ENCODE peak calls at places on chromosomes 3 and 15, in eight cellular contexts. I, S, C, B, F, H, W and N are unnamed samples.

GRCh38 chr15:98580577-98580976 is 67.8 kb upstream of the IGF1R start:
- DNase-seq in I (no peak), B (no peak), F (no peak), W (no peak), H (no peak), C (no peak), S (no peak), N (no peak)

GRCh38 chr15:57485869-57486268 is 105.8 kb upstream of the MYZAP start:
- DNase-seq in W (peak), S (no peak), C (peak), H (no peak), B (no peak), I (peak), F (no peak), N (peak)

GRCh38 chr15:94033683-94034020 is 197.7 kb upstream of the MCTP2 start:
- DNase-seq in B (peak), W (no peak), I (no peak), H (no peak), C (no peak), F (no peak), S (no peak), N (no peak)

GRCh38 chr3:30970183-30970582 is 75.7 kb upstream of the GADL1 start:
- DNase-seq in I (no peak), H (no peak), C (peak), W (peak), F (no peak), S (peak), B (no peak), N (peak)

GRCh38 chr3:193589129-193589528 is 3.9 kb upstream of the OPA1 start:
- DNase-seq in I (no peak), W (no peak), C (no peak), H (no peak), S (no peak), F (no peak), B (no peak), N (no peak)

GRCh38 chr3:94862703-94863102 is 799.8 kb downstream of the NSUN3 start:
- DNase-seq in I (no peak), H (peak), F (peak), B (peak), S (peak), C (no peak), W (peak), N (peak)

GRCh38 chr3:192514081-192514753 is 213.1 kb downstream of the FGF12 start:
- DNase-seq in W (peak), F (no peak), H (no peak), C (no peak), I (no peak), S (no peak), B (peak), N (peak)

GRCh38 chr15:100901702-100902435 is 17.3 kb upstream of the LRRK1 start:
- DNase-seq in F (no peak), I (peak), B (no peak), W (no peak), C (no peak), S (no peak), H (no peak), N (no peak)

GRCh38 chr15:45441686-45442085 is 63.3 kb upstream of the GATM start:
- DNase-seq in W (no peak), H (no peak), S (no peak), C (no peak), I (no peak), F (no peak), B (peak), N (no peak)

GRCh38 chr3:146131616-146132410 is 29.2 kb downstream of the PLOD2 start:
- DNase-seq in C (peak), B (no peak), W (peak), S (no peak), F (no peak), H (no peak), I (no peak), N (peak)

GRCh38 chr3:196666001-196666867 is 26.7 kb downstream of the NRROS start:
- DNase-seq in W (peak), I (no peak), B (no peak), C (peak), H (no peak), S (no peak), F (peak), N (peak)

GRCh38 chr3:183800221-183800863 is 25.0 kb downstream of the MAP6D1 start:
- DNase-seq in F (no peak), W (no peak), H (no peak), I (no peak), B (peak), C (no peak), S (no peak), N (no peak)

GRCh38 chr3:151047636-151048035 is 37.8 kb upstream of the MED12L start:
- DNase-seq in B (no peak), H (no peak), W (peak), S (peak), F (no peak), C (no peak), I (no peak), N (peak)

GRCh38 chr3:18501679-18502343 is 76.7 kb upstream of the SATB1 start:
- DNase-seq in S (no peak), I (no peak), C (no peak), W (no peak), H (no peak), F (no peak), B (no peak), N (no peak)

GRCh38 chr3:18507333-18507732 is 82.2 kb upstream of the SATB1 start:
- DNase-seq in W (no peak), C (no peak), I (no peak), H (no peak), F (no peak), B (no peak), S (no peak), N (no peak)

GRCh38 chr3:18500322-18500721 is 75.2 kb upstream of the SATB1 start:
- DNase-seq in I (no peak), H (no peak), W (no peak), F (no peak), S (no peak), B (no peak), C (no peak), N (no peak)

GRCh38 chr3:18499256-18499655 is 74.1 kb upstream of the SATB1 start:
- DNase-seq in S (peak), I (no peak), B (no peak), F (no peak), C (no peak), W (no peak), H (no peak), N (no peak)

GRCh38 chr3:18505056-18505455 is 79.9 kb upstream of the SATB1 start:
- DNase-seq in H (no peak), B (no peak), I (no peak), F (no peak), W (no peak), C (no peak), S (no peak), N (no peak)
- TF ChIP-seq CTCF in H (no peak), B (no peak), I (no peak), F (no peak), W (no peak), C (no peak), S (no peak), N (no peak)

GRCh38 chr15:88337993-88338392 is 81.5 kb upstream of the NTRK3 start:
- DNase-seq in C (no peak), W (peak), F (no peak), B (no peak), I (no peak), H (no peak), S (no peak), N (no peak)
- TF ChIP-seq CTCF in C (peak), W (peak), F (peak), B (no peak), I (no peak), H (no peak), S (no peak), N (no peak)

GRCh38 chr3:48414376-48415250 is 15.3 kb downstream of the PLXNB1 start:
- DNase-seq in S (no peak), F (peak), C (no peak), I (no peak), B (no peak), H (no peak), W (no peak), N (no peak)

GRCh38 chr3:48416091-48416505 is 13.8 kb downstream of the PLXNB1 start:
- DNase-seq in W (no peak), F (no peak), B (no peak), I (no peak), C (no peak), H (no peak), S (no peak), N (no peak)

GRCh38 chr3:48413611-48414010 is 16.3 kb downstream of the PLXNB1 start:
- DNase-seq in C (no peak), F (peak), H (no peak), B (no peak), I (peak), S (no peak), W (no peak), N (no peak)

GRCh38 chr3:48416546-48416945 is 13.3 kb downstream of the PLXNB1 start:
- DNase-seq in S (no peak), W (no peak), H (no peak), I (no peak), F (no peak), B (no peak), C (no peak), N (no peak)

GRCh38 chr3:48415251-48415953 is 14.5 kb downstream of the PLXNB1 start:
- DNase-seq in I (no peak), B (no peak), S (no peak), H (no peak), F (no peak), C (no peak), W (no peak), N (no peak)
- TF ChIP-seq CTCF in I (no peak), B (no peak), S (peak), H (no peak), F (no peak), C (peak), W (no peak), N (no peak)

GRCh38 chr15:96201696-96202095 is 128.8 kb upstream of the NR2F2 start:
- DNase-seq in B (no peak), W (no peak), S (no peak), I (no peak), C (no peak), F (no peak), H (no peak), N (no peak)
- TF ChIP-seq CTCF in B (no peak), W (no peak), S (no peak), I (no peak), C (no peak), F (no peak), H (no peak), N (no peak)

GRCh38 chr3:159252274-159252673 is 450.4 kb downstream of the MFSD1 start:
- DNase-seq in S (no peak), F (no peak), B (no peak), C (peak), H (no peak), I (no peak), W (no peak), N (no peak)
- TF ChIP-seq CTCF in S (no peak), F (no peak), B (no peak), C (no peak), H (no peak), I (no peak), W (no peak), N (no peak)

DNA sequence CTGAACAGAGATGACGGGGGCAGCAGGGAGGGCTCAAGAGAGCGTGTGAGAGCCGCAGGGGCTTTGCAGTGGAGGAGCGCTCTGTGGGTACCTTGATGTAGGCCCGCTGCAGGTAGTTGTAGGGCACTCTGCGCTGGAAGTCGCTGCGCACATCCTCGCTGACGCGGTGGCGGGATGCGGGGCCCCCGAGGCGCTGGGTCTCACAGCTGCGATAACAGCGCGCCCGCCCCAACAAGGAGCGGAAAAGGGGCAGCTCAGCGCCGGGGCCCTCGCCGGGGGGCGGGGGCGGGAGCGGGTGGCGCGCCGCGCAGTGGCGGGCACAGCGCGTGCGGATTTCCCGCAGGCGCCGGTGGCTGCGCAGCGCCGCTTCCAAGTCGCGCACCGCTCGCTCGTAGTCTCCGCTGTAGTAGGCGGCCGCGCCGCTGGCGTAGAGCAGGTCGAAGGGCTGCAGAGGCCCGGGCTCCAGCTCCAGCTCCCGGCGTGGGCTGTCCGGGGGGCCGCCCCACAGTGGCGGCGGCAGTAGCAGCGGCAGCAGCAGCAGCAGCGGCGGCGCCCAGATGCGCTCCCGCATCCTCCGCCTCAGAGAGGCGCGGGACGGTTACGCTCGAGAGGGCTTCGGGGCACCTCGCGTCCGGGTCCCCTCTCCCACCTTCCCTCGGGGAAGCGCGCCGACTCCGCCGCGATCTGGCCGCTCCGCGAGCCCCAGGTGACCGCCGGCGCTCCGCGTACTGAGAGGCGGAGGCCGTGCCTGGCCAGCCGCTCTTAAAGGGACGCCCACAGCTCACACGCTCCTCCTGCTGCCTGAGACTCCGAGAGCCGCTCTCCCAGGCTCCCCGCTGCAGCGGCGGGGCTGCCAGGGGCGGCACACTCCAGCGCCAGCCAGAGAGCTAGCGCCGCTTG is at the start of gene P3H2:
- DNase-seq in I (peak), S (peak), C (peak), B (peak), W (peak), H (peak), F (peak), N (peak)
- TF ChIP-seq CTCF in I (peak), S (peak), C (peak), B (peak), W (peak), H (peak), F (peak), N (peak)

GRCh38 chr15:80020731-80021130 is 38.7 kb upstream of the ZFAND6 start:
- DNase-seq in S (peak), H (no peak), W (no peak), F (no peak), I (peak), C (no peak), B (no peak), N (no peak)
- TF ChIP-seq CTCF in S (no peak), H (no peak), W (no peak), F (no peak), I (no peak), C (no peak), B (no peak), N (no peak)

GRCh38 chr15:59616390-59616789 is 4.8 kb downstream of the GCNT3 start:
- DNase-seq in H (no peak), F (no peak), S (no peak), B (no peak), W (peak), C (no peak), I (no peak), N (no peak)

DNA sequence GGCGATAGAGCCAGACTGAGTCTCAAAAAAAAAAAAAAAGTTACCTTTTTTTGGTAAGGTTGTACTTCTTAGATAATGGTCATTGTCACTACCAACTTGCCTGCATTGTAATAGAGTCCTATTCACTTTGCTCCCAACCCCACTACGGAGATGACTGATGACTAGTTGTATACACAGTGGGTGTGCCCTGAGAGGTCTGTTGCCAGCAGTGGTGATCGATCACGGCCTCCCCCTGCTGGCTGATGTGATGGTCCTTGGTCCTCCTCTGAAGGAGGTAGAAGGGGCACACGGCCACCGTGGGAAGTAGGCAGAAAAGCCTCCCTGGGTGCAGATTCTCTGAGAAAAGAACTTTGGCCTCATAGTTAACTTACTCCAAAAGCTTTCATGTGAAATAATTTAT is 10.7 kb downstream of the GCNT3 start:
- DNase-seq in C (peak), W (peak), I (peak), F (peak), H (peak), B (peak), S (peak), N (peak)
- TF ChIP-seq CTCF in C (peak), W (peak), I (peak), F (peak), H (peak), B (no peak), S (peak), N (peak)

GRCh38 chr15:26179906-26180305 is 316.8 kb upstream of the ATP10A start:
- DNase-seq in C (peak), W (peak), H (no peak), B (peak), F (no peak), S (no peak), I (no peak), N (no peak)
- TF ChIP-seq CTCF in C (peak), W (no peak), H (no peak), B (peak), F (no peak), S (no peak), I (peak), N (no peak)

GRCh38 chr3:128489860-128490649 is 2.9 kb downstream of the GATA2 start:
- DNase-seq in W (no peak), I (peak), C (peak), S (no peak), F (peak), H (no peak), B (no peak), N (no peak)
- TF ChIP-seq CTCF in W (no peak), I (peak), C (no peak), S (no peak), F (no peak), H (no peak), B (no peak), N (peak)